ENCODE peak calls at places on chromosomes 11 and 22, in six cellular contexts. M, Q, B, G, H and K are unnamed samples.

GRCh38 chr11:11230802-11231562 is 122.1 kb downstream of the CSNK2A3 start:
- DNase-seq in M (no peak), Q (no peak), B (no peak), G (peak; percentile 57), H (no peak), K (no peak)

GRCh38 chr22:28883917-28884753 is 763 bp downstream of the ZNRF3 start:
- DNase-seq in M (peak; percentile 66), Q (peak; percentile 53), B (peak; percentile 43), G (peak; percentile 38), H (no peak), K (no peak)

GRCh38 chr11:68261749-68262543 is 9.8 kb downstream of the C11orf24 start:
- DNase-seq in M (no peak), Q (no peak), B (no peak), G (no peak), H (no peak), K (no peak)

GRCh38 chr22:44684506-44685383 is 17.3 kb upstream of the PRR5 start:
- DNase-seq in M (peak; percentile 84), Q (peak; percentile 87), B (peak; percentile 75), G (peak; percentile 91), H (peak; percentile 84), K (peak; percentile 93)

GRCh38 chr11:4496555-4497248 is 14.3 kb downstream of the OR52K1 start:
- DNase-seq in M (no peak), Q (no peak), B (no peak), G (no peak), H (no peak), K (no peak)

GRCh38 chr11:67117667-67118058 is 1.4 kb upstream of the KDM2A start:
- DNase-seq in M (peak; percentile 69), Q (no peak), B (peak; percentile 48), G (peak; percentile 61), H (no peak), K (no peak)

GRCh38 chr11:9656864-9657263 is 7.0 kb upstream of the SWAP70 start:
- DNase-seq in M (no peak), Q (no peak), B (no peak), G (no peak), H (no peak), K (no peak)

GRCh38 chr11:11845066-11845465 is 3.3 kb downstream of the USP47 start:
- DNase-seq in M (no peak), Q (peak; percentile 80), B (no peak), G (peak; percentile 14), H (no peak), K (no peak)

GRCh38 chr11:114193730-114194674 is 102.2 kb upstream of the NNMT start:
- DNase-seq in M (no peak), Q (no peak), B (no peak), G (no peak), H (no peak), K (peak; percentile 49)

GRCh38 chr11:114199051-114199450 is 97.1 kb upstream of the NNMT start:
- DNase-seq in M (no peak), Q (no peak), B (no peak), G (no peak), H (no peak), K (no peak)

GRCh38 chr11:114196994-114197702 is 99.1 kb upstream of the NNMT start:
- DNase-seq in M (no peak), Q (no peak), B (no peak), G (no peak), H (no peak), K (peak; percentile 61)

GRCh38 chr11:114197799-114198500 is 98.2 kb upstream of the NNMT start:
- DNase-seq in M (peak; percentile 81), Q (peak; percentile 14), B (peak; percentile 70), G (no peak), H (peak; percentile 99), K (peak; percentile 100)

DNA sequence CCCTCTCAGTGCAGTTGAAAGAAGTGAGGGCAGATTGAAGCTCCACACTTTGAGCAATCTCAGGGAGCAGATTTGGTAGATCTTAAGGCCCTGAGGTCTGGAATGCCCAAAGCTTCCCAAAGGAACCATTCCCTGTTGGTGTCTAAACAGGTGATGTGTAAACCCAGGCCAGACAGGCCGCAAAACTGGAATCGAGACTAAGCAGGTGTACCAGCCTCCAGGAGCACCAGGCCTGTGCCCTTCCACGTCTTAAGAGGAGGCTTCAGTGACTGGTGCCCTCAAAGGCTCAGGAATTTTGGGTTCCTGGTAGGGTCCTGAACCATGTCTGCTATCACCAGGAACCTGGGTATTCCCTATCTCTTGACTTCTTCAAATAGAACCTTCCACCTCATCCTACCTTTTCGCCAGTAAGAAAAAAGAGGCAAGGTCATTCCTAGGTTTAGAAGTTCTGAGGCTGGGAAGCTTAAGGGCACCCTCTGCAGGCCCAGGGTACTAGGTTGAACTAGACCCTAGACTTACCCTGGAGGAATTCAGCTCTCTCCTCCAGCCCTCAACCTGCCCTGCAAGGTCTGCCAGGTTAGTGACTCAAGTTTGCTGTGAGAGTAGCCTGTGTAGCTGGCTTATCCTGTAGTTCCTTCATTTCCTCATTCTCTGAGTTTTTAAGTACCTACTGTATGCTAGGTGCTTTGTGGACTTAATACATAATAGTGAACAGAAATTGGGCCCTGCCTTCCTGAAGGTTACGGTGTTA is 100.0 kb upstream of the NNMT start:
- DNase-seq in M (no peak), Q (peak; percentile 34), B (no peak), G (no peak), H (no peak), K (peak; percentile 52)
- TF ChIP-seq CTCF in M (no peak), Q (no peak), B (peak; percentile 31), G (no peak), H (no peak), K (no peak)

GRCh38 chr22:43434601-43435311 is 22.9 kb downstream of the MPPED1 start:
- DNase-seq in M (no peak), Q (no peak), B (no peak), G (no peak), H (no peak), K (no peak)
- H3K4me3 ChIP-seq in M (no peak overlapping the region), Q (no peak overlapping the region), B (no peak overlapping the region), G (no peak overlapping the region), H (no peak overlapping the region), K (no peak overlapping the region)

GRCh38 chr11:74212533-74212932 is 41.4 kb downstream of the PPME1 start:
- DNase-seq in M (no peak), Q (no peak), B (no peak), G (no peak), H (no peak), K (no peak)

GRCh38 chr11:74205181-74205580 is 34.1 kb downstream of the PPME1 start:
- DNase-seq in M (no peak), Q (no peak), B (no peak), G (no peak), H (no peak), K (no peak)

GRCh38 chr11:74206746-74207145 is 35.7 kb downstream of the PPME1 start:
- DNase-seq in M (no peak), Q (no peak), B (no peak), G (no peak), H (no peak), K (no peak)

GRCh38 chr11:74204692-74205091 is 33.6 kb downstream of the PPME1 start:
- DNase-seq in M (no peak), Q (no peak), B (no peak), G (peak; percentile 38), H (no peak), K (no peak)

DNA sequence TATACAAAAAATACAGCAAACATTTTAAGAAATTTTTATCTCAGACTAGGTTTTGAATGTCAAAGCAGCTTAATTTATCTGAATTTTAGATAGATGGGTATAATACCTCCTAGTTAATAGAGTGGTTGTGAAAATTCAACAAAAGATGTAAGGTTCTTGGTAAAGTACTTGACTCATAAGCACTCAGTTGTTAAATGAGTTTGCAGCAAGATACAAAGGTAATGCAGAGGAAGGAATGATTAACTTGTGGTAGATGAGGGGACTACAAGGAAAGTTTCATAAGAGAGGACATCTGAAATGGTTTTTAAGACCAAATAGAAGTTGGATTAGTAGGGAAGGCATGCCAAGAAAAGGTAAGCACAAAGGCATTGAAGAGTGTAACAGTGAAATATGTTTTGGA is 37.4 kb downstream of the PPME1 start:
- DNase-seq in M (no peak), Q (no peak), B (no peak), G (no peak), H (no peak), K (no peak)
- TF ChIP-seq CTCF in M (no peak), Q (no peak), B (no peak), G (no peak), H (no peak), K (no peak)

GRCh38 chr11:1892116-1892515 is 421 bp upstream of the PRR33 start:
- DNase-seq in M (peak; percentile 72), Q (no peak), B (peak; percentile 53), G (no peak), H (no peak), K (no peak)

GRCh38 chr11:1891831-1892115 is at the start of gene PRR33:
- DNase-seq in M (no peak), Q (no peak), B (no peak), G (no peak), H (no peak), K (no peak)

GRCh38 chr11:1890856-1891830 is 552 bp downstream of the PRR33 start:
- DNase-seq in M (peak; percentile 62), Q (no peak), B (no peak), G (no peak), H (no peak), K (no peak)

GRCh38 chr11:1893581-1894359 is 2.1 kb upstream of the PRR33 start:
- DNase-seq in M (no peak), Q (no peak), B (no peak), G (no peak), H (no peak), K (no peak)

DNA sequence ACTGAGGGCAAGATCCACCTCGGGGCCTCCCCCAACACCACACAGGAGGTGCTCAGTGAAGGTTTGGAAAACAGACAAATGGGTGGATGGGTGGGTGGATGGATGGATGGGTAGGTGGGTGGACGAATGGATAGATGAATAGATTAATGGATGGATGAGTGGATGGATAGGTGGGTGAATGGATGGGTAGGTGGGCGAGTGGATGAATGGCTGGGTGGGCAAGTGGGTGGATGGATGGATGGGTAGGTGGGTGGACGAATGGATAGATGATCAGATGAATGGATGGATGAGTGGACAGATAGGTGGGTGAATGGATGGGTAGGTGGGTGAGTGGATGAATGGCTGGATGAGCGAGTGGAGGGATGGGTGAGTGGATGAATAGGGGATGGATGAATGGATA is 863 bp upstream of the PRR33 start:
- DNase-seq in M (no peak), Q (no peak), B (no peak), G (no peak), H (no peak), K (no peak)
- H3K4me3 ChIP-seq in M (no peak overlapping the region), Q (no peak overlapping the region), B (no peak overlapping the region), G (no peak overlapping the region), H (no peak overlapping the region), K (no peak overlapping the region)

DNA sequence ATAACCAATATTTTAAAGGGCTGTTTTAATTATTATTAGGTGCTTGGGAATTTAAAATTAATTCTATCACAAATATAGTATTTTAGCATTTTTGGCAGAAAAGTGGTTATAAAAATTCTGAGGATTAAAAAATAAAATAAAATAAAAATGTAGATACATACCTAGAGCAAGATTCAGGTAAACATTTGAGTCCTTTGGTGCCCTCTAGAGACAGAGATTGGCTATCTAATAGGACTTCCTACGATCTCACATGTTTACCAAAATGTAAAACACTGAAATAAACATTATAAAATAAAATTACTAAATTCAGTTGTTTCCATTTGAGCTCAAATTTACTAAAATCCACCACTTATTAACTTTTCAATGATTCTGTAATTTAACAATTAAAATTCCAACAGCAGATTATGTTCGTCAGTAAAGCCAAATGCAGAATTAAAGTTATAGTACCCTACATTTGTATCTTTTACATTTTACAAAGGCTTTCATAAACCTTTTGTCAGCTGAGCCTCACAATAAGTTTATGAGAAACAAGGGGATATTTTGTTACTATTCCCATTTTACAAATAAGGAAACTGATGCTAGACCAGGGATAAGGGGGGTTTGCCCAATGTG is 27.7 kb downstream of the SLC36A4 start:
- DNase-seq in M (no peak), Q (peak; percentile 18), B (no peak), G (peak; percentile 35), H (peak; percentile 47), K (peak; percentile 52)
- TF ChIP-seq CTCF in M (peak; percentile 37), Q (peak; percentile 42), B (peak; percentile 51), G (peak; percentile 29), H (peak; percentile 52), K (peak; percentile 53)

GRCh38 chr22:50482107-50483074 is 1.0 kb downstream of the ADM2 start:
- DNase-seq in M (peak; percentile 65), Q (no peak), B (no peak), G (no peak), H (no peak), K (no peak)
- H3K4me3 ChIP-seq in M (no peak overlapping the region), Q (peak overlapping the region; percentile 71), B (peak overlapping the region; percentile 34), G (peak overlapping the region; percentile 41), H (peak overlapping the region; percentile 60), K (peak overlapping the region; percentile 19)